ENCODE peak calls at places on chromosome 4, in six cellular contexts. A, O, T, Y, Z and J are unnamed samples.

GRCh38 chr4:2387205-2387604 is 31.2 kb downstream of the ZFYVE28 start:
- DNase-seq in T (no peak), Y (no peak), Z (no peak), O (no peak), A (no peak), J (no peak)

GRCh38 chr4:4364486-4365208 is 22.3 kb upstream of the NSG1 start:
- DNase-seq in A (no peak), T (no peak), Y (no peak), Z (no peak), O (no peak), J (no peak)

GRCh38 chr4:124934921-124935320 is 222.4 kb upstream of the ANKRD50 start:
- DNase-seq in A (no peak), Z (no peak), O (no peak), T (no peak), Y (no peak), J (no peak)

GRCh38 chr4:16140520-16141249 is 56.9 kb upstream of the PROM1 start:
- DNase-seq in T (peak; percentile 92), Y (peak; percentile 39), Z (no peak), O (no peak), A (no peak), J (no peak)

GRCh38 chr4:41657561-41657960 is 91.0 kb downstream of the PHOX2B start:
- DNase-seq in Z (no peak), T (no peak), A (no peak), Y (no peak), O (no peak), J (no peak)

GRCh38 chr4:57148177-57148576 is 38.0 kb upstream of the IGFBP7 start:
- DNase-seq in Y (no peak), T (no peak), A (no peak), Z (no peak), O (no peak), J (no peak)

GRCh38 chr4:106695846-106696245 is 327.3 kb upstream of the GIMD1 start:
- DNase-seq in Z (no peak), Y (no peak), A (no peak), O (no peak), T (no peak), J (no peak)

GRCh38 chr4:82989567-82990429 is 20.8 kb downstream of the LIN54 start:
- DNase-seq in T (no peak), Y (no peak), O (no peak), Z (no peak), A (no peak), J (no peak)

GRCh38 chr4:140789752-140790151 is 33.6 kb upstream of the TBC1D9 start:
- DNase-seq in Y (no peak), Z (no peak), T (peak; percentile 37), A (no peak), O (no peak), J (no peak)

GRCh38 chr4:156771171-156771837 is 200.3 kb downstream of the PDGFC start:
- DNase-seq in O (peak; percentile 2), Y (peak; percentile 65), Z (peak; percentile 6), A (no peak), T (peak; percentile 75), J (peak; percentile 85)

GRCh38 chr4:87529187-87529586 is at the start of gene SPARCL1:
- DNase-seq in Z (no peak), A (peak; percentile 86), T (peak; percentile 70), Y (no peak), O (peak; percentile 24), J (no peak)

GRCh38 chr4:81512371-81512770 is 40.7 kb upstream of the RASGEF1B start:
- DNase-seq in A (no peak), O (no peak), T (no peak), Y (no peak), Z (no peak), J (no peak)

GRCh38 chr4:1172971-1173757 is 781 bp upstream of the SPON2 start:
- DNase-seq in O (peak; percentile 64), T (peak; percentile 74), A (peak; percentile 90), Z (no peak), Y (no peak), J (no peak)

GRCh38 chr4:169823685-169824084 is 65.9 kb upstream of the HPF1 start:
- DNase-seq in Z (peak; percentile 70), T (peak; percentile 61), O (no peak), Y (no peak), A (no peak), J (no peak)

GRCh38 chr4:85994576-85994975 is 365.3 kb downstream of the MAPK10 start:
- DNase-seq in A (no peak), T (no peak), Y (no peak), Z (no peak), O (no peak), J (no peak)

GRCh38 chr4:101791189-101791572 is 651 bp downstream of the BANK1 start:
- DNase-seq in T (no peak), A (no peak), Y (peak; percentile 49), Z (no peak), O (peak; percentile 50), J (no peak)

GRCh38 chr4:143489116-143489515 is 24.4 kb upstream of the SMARCA5 start:
- DNase-seq in A (no peak), T (no peak), Z (no peak), Y (no peak), O (no peak), J (no peak)

GRCh38 chr4:146059865-146060264 is 115.7 kb upstream of the LSM6 start:
- DNase-seq in O (no peak), T (no peak), Y (no peak), A (no peak), Z (no peak), J (no peak)

GRCh38 chr4:76016383-76016782 is 6.9 kb downstream of the CXCL10 start:
- DNase-seq in Z (no peak), T (no peak), A (no peak), O (no peak), Y (no peak), J (peak; percentile 46)

GRCh38 chr4:108512615-108513505 is 107.5 kb upstream of the RPL34 start:
- DNase-seq in T (peak; percentile 38), O (no peak), Z (peak; percentile 62), Y (peak; percentile 80), A (no peak), J (peak; percentile 41)

GRCh38 chr4:39514888-39515401 is 12.3 kb downstream of the UGDH start:
- DNase-seq in O (no peak), Y (no peak), T (peak; percentile 13), Z (no peak), A (no peak), J (no peak)

GRCh38 chr4:3331511-3332394 is 38.9 kb downstream of the RGS12 start:
- DNase-seq in Y (no peak), T (no peak), Z (no peak), O (no peak), A (no peak), J (no peak)

GRCh38 chr4:76074468-76074867 is at the start of gene ART3:
- DNase-seq in A (no peak), Z (no peak), T (no peak), Y (no peak), O (peak; percentile 49), J (no peak)

GRCh38 chr4:14829795-14830194 is 172.5 kb upstream of the CPEB2 start:
- DNase-seq in O (no peak), Y (no peak), T (no peak), Z (no peak), A (no peak), J (no peak)

GRCh38 chr4:67393699-67394281 is 151.5 kb downstream of the CENPC start:
- DNase-seq in Z (peak; percentile 13), Y (no peak), O (peak; percentile 2), T (peak; percentile 58), A (no peak), J (peak; percentile 11)

GRCh38 chr4:72427022-72427421 is 142.0 kb downstream of the ADAMTS3 start:
- DNase-seq in O (no peak), Y (no peak), Z (no peak), A (no peak), T (no peak), J (no peak)

GRCh38 chr4:167578906-167579305 is 344.6 kb upstream of the SPOCK3 start:
- DNase-seq in Z (no peak), T (no peak), Y (no peak), O (no peak), A (no peak), J (no peak)

GRCh38 chr4:186192068-186192751 is 843 bp downstream of the CYP4V2 start:
- DNase-seq in A (peak; percentile 81), T (peak; percentile 60), Z (peak; percentile 30), O (peak; percentile 54), Y (peak; percentile 2), J (peak; percentile 40)

GRCh38 chr4:21447320-21448055 is 501.1 kb downstream of the KCNIP4 start:
- DNase-seq in Y (no peak), Z (no peak), T (no peak), A (no peak), O (no peak), J (no peak)

GRCh38 chr4:25030283-25031076 is at the start of gene LGI2:
- DNase-seq in Z (peak; percentile 81), T (peak; percentile 17), Y (no peak), A (peak; percentile 74), O (peak; percentile 44), J (no peak)

GRCh38 chr4:157294575-157294974 is 74.0 kb downstream of the GRIA2 start:
- DNase-seq in Z (no peak), O (no peak), A (no peak), Y (no peak), T (no peak), J (peak; percentile 23)

GRCh38 chr4:174910271-174910670 is 7.9 kb upstream of the ADAM29 start:
- DNase-seq in A (no peak), Z (no peak), Y (no peak), O (no peak), T (no peak), J (no peak)

GRCh38 chr4:186757696-186758330 is 34.2 kb upstream of the FAT1 start:
- DNase-seq in O (no peak), Z (no peak), A (no peak), T (no peak), Y (no peak), J (no peak)